ENCODE peak calls at places on chromosomes 3 and 15, in seven cellular contexts. I, Q, L, O, M, Z and E are unnamed samples.

GRCh38 chr3:94460914-94461313 is 398.1 kb downstream of the NSUN3 start:
- DNase-seq in I (peak), Q (no peak), L (no peak), O (no peak), M (no peak), Z (no peak), E (no peak)

GRCh38 chr3:124277516-124277890 is 285.6 kb upstream of the ROPN1 start:
- DNase-seq in I (peak), Q (no peak), L (no peak), O (no peak), M (no peak), Z (no peak), E (peak)

GRCh38 chr15:41895491-41895890 is 1.6 kb upstream of the SPTBN5 start:
- DNase-seq in I (no peak), Q (no peak), L (no peak), O (no peak), M (no peak), Z (no peak), E (no peak)

GRCh38 chr3:72133329-72134011 is 348.5 kb upstream of the PROK2 start:
- DNase-seq in I (no peak), Q (no peak), L (no peak), O (no peak), M (no peak), Z (no peak), E (no peak)

GRCh38 chr3:161171639-161172552 is 49.2 kb upstream of the NMD3 start:
- DNase-seq in I (peak), Q (no peak), L (no peak), O (no peak), M (no peak), Z (no peak), E (no peak)

GRCh38 chr3:48692551-48692950 is 6.8 kb upstream of the NCKIPSD start:
- DNase-seq in I (no peak), Q (no peak), L (no peak), O (no peak), M (no peak), Z (no peak), E (no peak)

GRCh38 chr3:108131105-108131794 is 40.4 kb upstream of the CD47 start:
- DNase-seq in I (peak), Q (no peak), L (peak), O (no peak), M (no peak), Z (peak), E (peak)

GRCh38 chr3:186044973-186045372 is 63.9 kb downstream of the ETV5 start:
- DNase-seq in I (peak), Q (no peak), L (peak), O (no peak), M (no peak), Z (no peak), E (no peak)

GRCh38 chr3:100006570-100007271 is 107.6 kb downstream of the FILIP1L start:
- DNase-seq in I (peak), Q (no peak), L (peak), O (no peak), M (no peak), Z (no peak), E (no peak)

GRCh38 chr3:97872209-97873042 is 50.6 kb downstream of the CRYBG3 start:
- DNase-seq in I (peak), Q (no peak), L (peak), O (no peak), M (no peak), Z (peak), E (peak)

GRCh38 chr3:119510690-119511089 is 12.3 kb downstream of the TIMMDC1 start:
- DNase-seq in I (no peak), Q (no peak), L (no peak), O (no peak), M (no peak), Z (no peak), E (no peak)

GRCh38 chr15:71120428-71120944 is 5.2 kb downstream of the THSD4 start:
- DNase-seq in I (no peak), Q (no peak), L (no peak), O (no peak), M (no peak), Z (no peak), E (no peak)

GRCh38 chr3:48412375-48413001 is 17.4 kb downstream of the PLXNB1 start:
- DNase-seq in I (no peak), Q (peak), L (no peak), O (no peak), M (no peak), Z (no peak), E (no peak)

GRCh38 chr15:68576253-68577236 is 2.2 kb upstream of the CORO2B start:
- DNase-seq in I (no peak), Q (no peak), L (no peak), O (no peak), M (no peak), Z (no peak), E (no peak)

GRCh38 chr15:68580883-68581155 is 2.0 kb downstream of the CORO2B start:
- DNase-seq in I (no peak), Q (no peak), L (no peak), O (no peak), M (no peak), Z (no peak), E (no peak)

GRCh38 chr15:68580026-68580882 is 1.5 kb downstream of the CORO2B start:
- DNase-seq in I (no peak), Q (no peak), L (no peak), O (no peak), M (no peak), Z (no peak), E (no peak)

GRCh38 chr15:68578960-68579935 is at the start of gene CORO2B:
- DNase-seq in I (peak), Q (no peak), L (no peak), O (no peak), M (no peak), Z (no peak), E (no peak)

GRCh38 chr15:68578175-68578959 is 426 bp upstream of the CORO2B start:
- DNase-seq in I (peak), Q (peak), L (no peak), O (no peak), M (no peak), Z (no peak), E (no peak)
- H3K4me3 ChIP-seq in I (peak), Q (peak), L (peak), O (no peak), M (peak), Z (peak), E (peak)

GRCh38 chr15:100572362-100572983 is 29.5 kb downstream of the LINS1 start:
- DNase-seq in I (peak), Q (no peak), L (no peak), O (no peak), M (no peak), Z (no peak), E (peak)
- TF ChIP-seq CTCF in I (peak), Q (no peak), L (peak), O (no peak), M (peak), Z (no peak), E (no peak)

DNA sequence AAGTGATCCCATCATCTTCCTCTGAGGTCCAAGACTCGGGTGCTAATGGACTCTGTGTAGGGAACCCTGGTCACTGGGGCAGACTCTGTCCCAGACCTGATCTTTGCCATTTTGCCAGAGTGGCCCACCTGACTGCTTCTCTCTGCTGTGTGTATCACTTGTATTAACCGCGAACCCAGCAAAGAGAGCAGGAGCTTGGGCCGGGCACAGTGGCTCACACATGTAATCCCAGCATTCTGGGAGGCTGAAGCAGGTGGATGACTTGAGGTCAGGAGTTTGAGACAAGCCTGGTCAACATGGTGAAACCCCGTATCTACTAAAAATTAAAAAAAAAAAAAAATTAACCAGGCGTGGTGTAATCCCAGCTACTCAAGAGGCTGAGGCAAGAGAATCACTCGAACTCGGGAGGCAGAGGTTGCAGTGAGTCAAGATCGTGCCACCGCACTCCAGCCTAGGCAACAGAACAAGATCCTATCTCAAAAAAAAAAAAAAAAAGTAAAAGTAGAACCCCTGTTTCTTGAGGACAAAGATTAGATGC is 32.9 kb upstream of the CYP11A1 start:
- DNase-seq in I (peak), Q (no peak), L (no peak), O (no peak), M (no peak), Z (no peak), E (no peak)
- H3K4me3 ChIP-seq in I (no peak), Q (no peak), L (no peak), O (peak), M (peak), Z (no peak), E (no peak)

GRCh38 chr3:158261371-158261991 is 151.6 kb downstream of the RSRC1 start:
- DNase-seq in I (no peak), Q (no peak), L (no peak), O (no peak), M (no peak), Z (no peak), E (no peak)
- TF ChIP-seq CTCF in I (no peak), Q (no peak), L (no peak), O (no peak), M (no peak), Z (no peak), E (no peak)

DNA sequence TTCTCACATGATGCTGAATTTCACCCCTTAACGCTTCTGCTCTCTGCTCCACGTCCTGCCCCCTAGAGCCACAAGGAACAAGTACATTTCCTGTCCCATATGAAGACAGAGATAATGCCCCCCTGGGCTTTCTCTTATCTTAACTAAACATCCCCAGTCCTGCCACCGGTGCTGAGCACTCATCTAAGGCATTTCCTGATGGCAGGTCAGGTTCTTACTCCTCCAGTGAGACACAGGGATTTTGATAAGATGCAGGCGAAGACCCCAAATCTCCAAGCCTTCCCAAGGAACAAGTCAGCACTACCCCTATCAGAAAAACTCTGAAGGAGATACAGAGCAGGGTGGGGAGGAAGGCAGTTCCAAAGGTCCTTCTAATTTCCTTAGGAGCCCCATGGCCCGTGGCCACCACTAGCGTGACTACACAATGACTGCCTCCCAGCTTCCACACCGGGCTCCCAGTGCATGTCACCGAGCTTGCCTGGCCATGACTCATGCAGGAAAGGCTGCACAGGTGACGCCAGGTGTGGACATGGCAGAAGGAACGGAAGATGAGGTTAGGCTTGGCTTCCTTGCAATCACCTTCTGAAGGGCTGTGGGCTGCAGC is 152.9 kb downstream of the XXYLT1 start:
- DNase-seq in I (peak), Q (no peak), L (no peak), O (no peak), M (no peak), Z (no peak), E (no peak)
- H3K4me3 ChIP-seq in I (no peak), Q (no peak), L (no peak), O (no peak), M (no peak), Z (no peak), E (no peak)